ENCODE peak calls at places on chromosomes 1 and 21, in six cellular contexts. M, P, W, F, O and I are unnamed samples.

GRCh38 chr1:69122373-69122772 is 445.3 kb upstream of the LRRC7 start:
- DNase-seq in M (no peak), P (no peak), W (no peak), F (no peak), O (no peak), I (no peak)

GRCh38 chr1:119159096-119159495 is 18.6 kb upstream of the WARS2 start:
- DNase-seq in M (no peak), P (no peak), W (no peak), F (no peak), O (no peak), I (no peak)

GRCh38 chr21:37631319-37632117 is 264.9 kb downstream of the DYRK1A start:
- DNase-seq in M (no peak), P (no peak), W (no peak), F (no peak), O (no peak), I (peak; percentile 54)

GRCh38 chr1:232226197-232226681 is 403.7 kb downstream of the SIPA1L2 start:
- DNase-seq in M (peak; percentile 8), P (no peak), W (peak; percentile 54), F (no peak), O (no peak), I (no peak)

GRCh38 chr21:27734146-27734545 is 767.3 kb upstream of the ADAMTS5 start:
- DNase-seq in M (no peak), P (no peak), W (no peak), F (no peak), O (no peak), I (no peak)

GRCh38 chr1:143610196-143610595 is 361.6 kb downstream of the FAM72C start:
- DNase-seq in M (no peak), P (no peak), W (no peak), F (no peak), O (no peak), I (no peak)

GRCh38 chr1:93652335-93652949 is 29.2 kb downstream of the BCAR3 start:
- DNase-seq in M (no peak), P (no peak), W (peak; percentile 81), F (no peak), O (no peak), I (no peak)

GRCh38 chr1:150476754-150477153 is 10.5 kb upstream of the TARS2 start:
- DNase-seq in M (no peak), P (no peak), W (no peak), F (no peak), O (no peak), I (no peak)

GRCh38 chr1:27403065-27403726 is 10.8 kb downstream of the GPR3 start:
- DNase-seq in M (peak; percentile 24), P (peak; percentile 81), W (no peak), F (no peak), O (no peak), I (peak; percentile 60)

GRCh38 chr1:212073490-212073889 is 37.9 kb downstream of the DTL start:
- DNase-seq in M (no peak), P (no peak), W (no peak), F (no peak), O (no peak), I (no peak)

GRCh38 chr1:54167422-54168139 is 14.8 kb upstream of the CDCP2 start:
- DNase-seq in M (no peak), P (no peak), W (no peak), F (no peak), O (no peak), I (no peak)

GRCh38 chr1:58041621-58042020 is 504.9 kb downstream of the OMA1 start:
- DNase-seq in M (no peak), P (no peak), W (no peak), F (no peak), O (no peak), I (no peak)

GRCh38 chr1:15242766-15243165 is 4.3 kb upstream of the FHAD1 start:
- DNase-seq in M (no peak), P (no peak), W (no peak), F (no peak), O (no peak), I (no peak)

GRCh38 chr1:66395202-66396061 is 138.5 kb upstream of the SGIP1 start:
- DNase-seq in M (no peak), P (no peak), W (no peak), F (no peak), O (no peak), I (peak; percentile 59)

GRCh38 chr1:81298321-81298720 is 502.4 kb upstream of the ADGRL2 start:
- DNase-seq in M (no peak), P (no peak), W (no peak), F (no peak), O (no peak), I (no peak)

GRCh38 chr1:209899948-209900347 is 38.1 kb upstream of the SYT14 start:
- DNase-seq in M (no peak), P (no peak), W (peak; percentile 35), F (peak; percentile 69), O (no peak), I (no peak)

GRCh38 chr1:22420456-22421053 is 31.1 kb upstream of the ZBTB40 start:
- DNase-seq in M (peak; percentile 31), P (peak; percentile 88), W (peak; percentile 92), F (peak; percentile 87), O (peak; percentile 33), I (peak; percentile 26)